ENCODE peak calls at places on chromosomes 3 and 15, in eight cellular contexts. Z, L, J, N, W, E, T and H are unnamed samples.

GRCh38 chr3:42273351-42273750 is 7.4 kb upstream of the CCK start:
- DNase-seq in W (no peak), L (no peak), N (no peak), Z (no peak), E (no peak), T (no peak), J (no peak), H (no peak)

GRCh38 chr3:28677581-28677980 is 329.0 kb upstream of the AZI2 start:
- DNase-seq in J (peak), E (no peak), Z (no peak), N (no peak), T (no peak), W (no peak), L (no peak), H (no peak)

GRCh38 chr3:27888562-27888961 is 166.4 kb upstream of the EOMES start:
- DNase-seq in W (no peak), T (no peak), J (no peak), L (no peak), Z (peak), N (no peak), E (no peak), H (no peak)

GRCh38 chr3:150252462-150252861 is 155.6 kb upstream of the TSC22D2 start:
- DNase-seq in Z (peak), T (no peak), L (no peak), J (no peak), N (no peak), W (peak), E (no peak), H (no peak)

GRCh38 chr15:82763361-82764142 is 42.3 kb downstream of the FSD2 start:
- DNase-seq in Z (no peak), N (no peak), W (no peak), J (no peak), E (no peak), T (no peak), L (no peak), H (no peak)

GRCh38 chr3:182608876-182609275 is 184.4 kb upstream of the ATP11B start:
- DNase-seq in E (no peak), W (no peak), L (no peak), Z (no peak), T (no peak), J (no peak), N (no peak), H (no peak)

GRCh38 chr3:196772897-196773296 is 33.2 kb downstream of the PAK2 start:
- DNase-seq in E (no peak), L (no peak), N (no peak), W (no peak), J (no peak), T (no peak), Z (no peak), H (no peak)

GRCh38 chr15:42735382-42736165 is 1.4 kb downstream of the CDAN1 start:
- DNase-seq in N (no peak), W (no peak), T (no peak), J (no peak), E (no peak), L (no peak), Z (no peak), H (no peak)

GRCh38 chr3:60303160-60303559 is 948.1 kb downstream of the FHIT start:
- DNase-seq in W (no peak), Z (peak), J (no peak), T (no peak), L (no peak), E (no peak), N (no peak), H (no peak)

GRCh38 chr3:5264093-5264610 is 76.6 kb downstream of the EDEM1 start:
- DNase-seq in Z (peak), L (no peak), W (no peak), J (no peak), N (no peak), E (no peak), T (no peak), H (no peak)

GRCh38 chr15:40251455-40252140 is 12.7 kb downstream of the PAK6 start:
- DNase-seq in L (no peak), Z (no peak), N (no peak), E (no peak), J (peak), T (no peak), W (no peak), H (no peak)

GRCh38 chr3:169146112-169146665 is 517.3 kb downstream of the MECOM start:
- DNase-seq in W (peak), E (peak), L (peak), Z (peak), T (peak), J (peak), N (peak), H (peak)

GRCh38 chr3:113546414-113546893 is 14.1 kb downstream of the SIDT1 start:
- DNase-seq in J (no peak), T (no peak), E (no peak), N (no peak), W (no peak), L (no peak), Z (no peak), H (no peak)

GRCh38 chr3:85567074-85567676 is 608.4 kb downstream of the CADM2 start:
- DNase-seq in T (peak), W (peak), E (peak), Z (peak), L (peak), J (no peak), N (no peak), H (peak)

GRCh38 chr15:75725021-75725718 is 12.5 kb upstream of the CSPG4 start:
- DNase-seq in E (no peak), Z (no peak), L (no peak), J (peak), N (peak), W (no peak), T (no peak), H (no peak)

GRCh38 chr3:14617508-14618023 is 34.0 kb upstream of the CCDC174 start:
- DNase-seq in E (no peak), Z (no peak), W (no peak), N (no peak), J (no peak), T (no peak), L (no peak), H (no peak)

GRCh38 chr3:122679467-122680291 is 960 bp upstream of the PARP14 start:
- DNase-seq in T (no peak), N (peak), Z (peak), E (peak), J (peak), W (peak), L (peak), H (no peak)

GRCh38 chr3:122682016-122682374 is 1.4 kb downstream of the PARP14 start:
- DNase-seq in L (no peak), J (no peak), T (no peak), N (no peak), E (no peak), W (no peak), Z (no peak), H (no peak)

GRCh38 chr3:122679085-122679466 is 1.6 kb upstream of the PARP14 start:
- DNase-seq in J (peak), L (peak), T (peak), N (peak), E (peak), Z (peak), W (peak), H (peak)

GRCh38 chr3:122681294-122682015 is 816 bp downstream of the PARP14 start:
- DNase-seq in W (peak), L (no peak), T (no peak), Z (no peak), E (no peak), J (peak), N (no peak), H (no peak)

GRCh38 chr3:122680381-122681293 is at the start of gene PARP14:
- DNase-seq in E (peak), Z (peak), L (peak), J (peak), W (peak), N (peak), T (peak), H (no peak)
- TF ChIP-seq CTCF in E (no peak), Z (no peak), L (peak), J (no peak), W (no peak), N (no peak), T (no peak), H (no peak)

DNA sequence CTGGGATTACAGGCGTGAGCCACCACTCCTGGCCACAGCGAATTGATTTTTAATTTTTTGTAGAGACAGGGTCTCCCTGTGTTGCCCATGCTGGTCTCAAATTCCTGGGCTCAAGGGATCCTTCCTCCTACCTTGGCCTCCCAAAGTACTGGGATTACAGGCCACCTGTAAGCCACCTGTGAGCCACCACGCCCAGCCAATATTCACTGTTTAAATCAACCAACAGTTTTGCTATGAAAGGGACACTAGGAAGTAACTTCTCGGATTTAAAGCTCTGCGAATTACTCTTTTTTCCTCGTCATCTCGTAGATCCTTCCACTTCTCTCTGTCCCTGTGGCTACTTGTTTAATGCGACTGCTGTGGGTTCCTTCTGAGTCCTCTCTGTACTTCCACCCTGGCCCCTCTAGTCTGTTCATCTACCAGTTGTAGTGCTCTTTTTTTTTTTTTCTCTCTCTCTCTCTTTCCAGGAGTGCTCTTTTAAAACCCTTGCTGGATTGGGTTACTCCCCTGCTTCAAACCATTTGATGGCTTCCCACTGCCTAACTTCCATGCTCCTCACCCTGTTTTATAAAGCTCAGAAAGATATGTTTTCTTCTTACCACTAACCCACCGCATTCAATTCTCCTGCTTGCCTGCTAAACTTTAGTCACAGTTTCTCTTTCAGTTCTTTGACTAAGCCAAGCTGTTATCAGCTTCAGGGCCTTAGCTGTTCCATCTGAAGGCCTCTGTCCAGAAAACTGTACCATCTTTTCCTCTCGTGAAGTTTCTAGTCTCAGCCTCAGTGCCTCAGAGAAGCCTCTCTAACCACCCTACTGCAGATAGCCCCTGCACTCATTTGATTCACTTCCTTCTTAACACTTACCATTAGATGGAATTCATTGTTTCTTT is 12.4 kb downstream of the RTF1 start:
- DNase-seq in T (no peak), J (no peak), E (no peak), N (no peak), L (peak), Z (no peak), W (no peak), H (no peak)
- TF ChIP-seq CTCF in T (no peak), J (no peak), E (no peak), N (no peak), L (no peak), Z (no peak), W (no peak), H (no peak)

DNA sequence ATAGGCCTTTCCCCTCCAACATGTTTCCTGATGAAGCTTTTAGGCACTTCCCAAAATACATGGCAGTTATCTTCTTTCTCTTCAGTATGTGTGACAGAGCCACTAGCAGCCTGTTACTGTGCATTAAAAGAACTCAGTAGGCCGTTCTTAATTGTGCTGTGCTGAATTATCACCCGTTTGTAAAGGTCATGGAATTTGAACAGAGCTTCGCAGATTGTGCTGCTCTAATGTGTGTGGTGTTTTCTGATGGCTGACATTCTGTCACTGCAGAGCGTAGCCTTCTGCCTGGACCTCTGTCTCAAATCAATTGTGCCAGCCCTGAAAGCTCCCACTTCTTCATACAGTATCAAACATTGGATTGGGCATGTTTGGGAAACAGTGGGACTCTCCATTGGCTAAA is 111.3 kb downstream of the C3orf70 start:
- DNase-seq in W (no peak), L (no peak), N (no peak), J (no peak), T (no peak), Z (no peak), E (no peak), H (no peak)
- TF ChIP-seq CTCF in W (no peak), L (no peak), N (no peak), J (no peak), T (no peak), Z (no peak), E (no peak), H (no peak)

DNA sequence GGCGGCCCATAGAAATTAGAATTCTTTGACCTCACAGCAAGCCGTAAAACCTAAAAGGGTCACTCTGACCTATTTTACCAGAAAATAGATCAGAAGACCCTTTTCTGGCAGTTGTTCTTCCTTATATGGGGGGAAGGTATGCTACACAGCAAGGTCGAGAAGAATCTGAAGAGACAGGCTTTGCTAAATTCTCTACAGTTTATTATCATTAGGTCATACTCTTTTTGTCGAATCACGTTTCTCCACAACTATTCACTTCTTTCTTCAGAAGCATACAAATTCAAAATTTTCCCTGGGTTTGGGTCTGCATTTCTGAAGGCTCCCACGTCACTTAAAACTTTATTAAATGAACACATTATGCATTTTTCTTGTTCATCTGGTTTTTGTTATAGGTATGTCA is 229.5 kb upstream of the GRM7 start:
- DNase-seq in T (no peak), Z (no peak), J (no peak), W (no peak), N (no peak), L (no peak), E (no peak), H (no peak)
- TF ChIP-seq CTCF in T (no peak), Z (no peak), J (no peak), W (no peak), N (no peak), L (no peak), E (no peak), H (no peak)

DNA sequence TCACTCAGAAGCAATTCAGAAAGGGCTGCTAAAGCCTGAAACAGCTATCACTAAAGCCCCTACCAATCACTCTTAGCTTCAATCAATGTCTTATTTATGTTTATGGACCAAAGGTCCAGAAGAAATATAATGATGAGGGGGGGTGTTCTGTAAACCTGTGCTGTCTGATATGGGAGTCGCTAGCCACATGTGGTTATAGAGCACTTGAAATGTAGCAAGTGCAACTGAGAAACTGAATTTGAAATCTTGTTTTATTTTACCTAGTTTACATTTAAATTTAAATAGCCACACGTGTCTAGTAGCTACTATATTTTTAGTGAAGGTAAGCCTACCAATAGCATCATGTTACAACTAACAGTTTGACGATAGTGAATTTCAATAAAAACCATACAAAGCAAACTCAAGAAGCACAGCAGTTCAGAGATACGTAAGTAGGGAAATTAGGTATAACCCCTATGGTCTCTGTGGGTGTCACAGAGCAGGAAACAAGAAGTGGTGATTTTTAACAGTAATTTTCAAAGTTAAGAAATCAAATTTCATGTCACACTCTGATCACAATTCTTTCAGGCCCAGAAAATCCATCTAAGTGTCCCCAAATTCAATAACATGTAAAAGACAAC is 3.6 kb downstream of the POU1F1 start:
- DNase-seq in T (no peak), W (no peak), E (no peak), Z (no peak), N (no peak), J (no peak), L (no peak), H (no peak)
- TF ChIP-seq CTCF in T (no peak), W (no peak), E (no peak), Z (no peak), N (no peak), J (no peak), L (no peak), H (no peak)

DNA sequence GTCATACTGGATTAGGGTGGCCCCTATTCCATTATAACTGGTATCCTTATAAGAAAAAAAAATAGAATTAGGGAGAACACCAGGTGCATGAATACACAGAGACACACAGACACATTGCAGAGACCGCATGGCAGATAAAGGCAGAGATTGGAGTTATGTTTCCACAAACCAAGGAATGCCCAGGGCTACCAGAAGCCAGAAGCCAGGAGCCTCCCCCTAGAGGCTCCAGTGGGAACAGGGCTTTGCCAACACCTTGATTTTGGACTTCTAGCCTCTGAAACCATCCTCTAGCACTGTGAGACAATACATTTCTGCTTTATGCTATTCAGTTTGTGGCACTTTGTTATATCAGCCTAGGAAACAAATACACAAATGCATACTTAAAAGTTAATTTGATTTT is 10.4 kb downstream of the GOLM2 start:
- DNase-seq in W (no peak), L (no peak), T (no peak), N (no peak), E (no peak), J (no peak), Z (no peak), H (no peak)
- TF ChIP-seq CTCF in W (peak), L (peak), T (no peak), N (no peak), E (peak), J (no peak), Z (peak), H (peak)

GRCh38 chr3:132318451-132318850 is 1.2 kb downstream of the ACP3 start:
- DNase-seq in J (no peak), T (no peak), N (no peak), Z (no peak), L (no peak), W (no peak), E (no peak), H (no peak)
- TF ChIP-seq CTCF in J (no peak), T (no peak), N (no peak), Z (no peak), L (no peak), W (no peak), E (no peak), H (no peak)

GRCh38 chr3:127899769-127900168 is 15.3 kb upstream of the KBTBD12 start:
- DNase-seq in Z (no peak), W (no peak), T (no peak), N (no peak), L (no peak), E (no peak), J (no peak), H (no peak)
- TF ChIP-seq CTCF in Z (no peak), W (no peak), T (no peak), N (no peak), L (no peak), E (no peak), J (no peak), H (no peak)